ENCODE peak calls at places on chromosomes 11 and 22, in six cellular contexts. One of them, this sample, is unnamed.

GRCh38 chr22:27488456-27489224 is 312.9 kb downstream of the MN1 start:
- DNase-seq in AG04449: no peak
- DNase-seq in breast epithelium: no peak
- DNase-seq in keratinocyte: no peak
- DNase-seq in OCI-LY7: no peak
- DNase-seq in AG09309: no peak
- DNase-seq in this sample: no peak

GRCh38 chr11:1339066-1339675 is 29.7 kb upstream of the TOLLIP start:
- DNase-seq in AG04449: no peak
- DNase-seq in keratinocyte: no peak
- DNase-seq in OCI-LY7: no peak
- DNase-seq in breast epithelium: no peak
- DNase-seq in AG09309: no peak
- DNase-seq in this sample: no peak

GRCh38 chr22:22519591-22519990 is 479 bp downstream of the ZNF280A start:
- DNase-seq in AG04449: no peak
- DNase-seq in AG09309: no peak
- DNase-seq in breast epithelium: no peak
- DNase-seq in OCI-LY7: no peak
- DNase-seq in keratinocyte: no peak
- DNase-seq in this sample: no peak

GRCh38 chr11:118622376-118623290 is 15.2 kb downstream of the PHLDB1 start:
- DNase-seq in AG04449: peak; percentile 40
- DNase-seq in AG09309: no peak
- DNase-seq in OCI-LY7: no peak
- DNase-seq in breast epithelium: peak; percentile 82
- DNase-seq in keratinocyte: peak; percentile 92
- DNase-seq in this sample: peak; percentile 38

GRCh38 chr11:110777765-110778164 is 65.5 kb upstream of the ARHGAP20 start:
- DNase-seq in AG04449: no peak
- DNase-seq in keratinocyte: no peak
- DNase-seq in OCI-LY7: no peak
- DNase-seq in AG09309: no peak
- DNase-seq in breast epithelium: no peak
- DNase-seq in this sample: peak; percentile 27

GRCh38 chr11:102813484-102813883 is 15.5 kb upstream of the MMP1 start:
- DNase-seq in breast epithelium: no peak
- DNase-seq in keratinocyte: no peak
- DNase-seq in AG09309: no peak
- DNase-seq in AG04449: no peak
- DNase-seq in OCI-LY7: no peak
- DNase-seq in this sample: no peak

GRCh38 chr11:34585870-34586654 is 34.8 kb upstream of the EHF start:
- DNase-seq in keratinocyte: no peak
- DNase-seq in OCI-LY7: peak; percentile 33
- DNase-seq in AG04449: no peak
- DNase-seq in breast epithelium: no peak
- DNase-seq in AG09309: peak; percentile 23
- DNase-seq in this sample: peak; percentile 77

GRCh38 chr11:7635137-7635536 is 38.2 kb downstream of the CYB5R2 start:
- DNase-seq in breast epithelium: no peak
- DNase-seq in AG09309: no peak
- DNase-seq in AG04449: no peak
- DNase-seq in keratinocyte: no peak
- DNase-seq in OCI-LY7: no peak
- DNase-seq in this sample: no peak

GRCh38 chr11:29319231-29319630 is 697.6 kb downstream of the KCNA4 start:
- DNase-seq in breast epithelium: no peak
- DNase-seq in OCI-LY7: no peak
- DNase-seq in AG04449: no peak
- DNase-seq in keratinocyte: no peak
- DNase-seq in AG09309: no peak
- DNase-seq in this sample: no peak

GRCh38 chr22:36198936-36199616 is 2.5 kb downstream of the APOL4 start:
- DNase-seq in AG09309: no peak
- DNase-seq in keratinocyte: no peak
- DNase-seq in OCI-LY7: no peak
- DNase-seq in AG04449: no peak
- DNase-seq in breast epithelium: no peak
- DNase-seq in this sample: no peak

GRCh38 chr22:47071812-47072641 is 309.6 kb downstream of the TBC1D22A start:
- DNase-seq in breast epithelium: no peak
- DNase-seq in AG09309: no peak
- DNase-seq in AG04449: no peak
- DNase-seq in OCI-LY7: no peak
- DNase-seq in keratinocyte: no peak
- DNase-seq in this sample: no peak

GRCh38 chr11:33040127-33040861 is 922 bp downstream of the TCP11L1 start:
- DNase-seq in keratinocyte: no peak
- DNase-seq in AG09309: no peak
- DNase-seq in AG04449: no peak
- DNase-seq in breast epithelium: no peak
- DNase-seq in OCI-LY7: peak; percentile 51
- DNase-seq in this sample: no peak

GRCh38 chr11:29755474-29755873 is 261.4 kb downstream of the KCNA4 start:
- DNase-seq in OCI-LY7: no peak
- DNase-seq in AG09309: no peak
- DNase-seq in keratinocyte: no peak
- DNase-seq in breast epithelium: no peak
- DNase-seq in AG04449: no peak
- DNase-seq in this sample: no peak

GRCh38 chr11:86118201-86118600 is 49.3 kb upstream of the PICALM start:
- DNase-seq in AG09309: no peak
- DNase-seq in AG04449: no peak
- DNase-seq in OCI-LY7: no peak
- DNase-seq in breast epithelium: no peak
- DNase-seq in keratinocyte: no peak
- DNase-seq in this sample: no peak

GRCh38 chr22:45235101-45235777 is 5.5 kb downstream of the KIAA0930 start:
- DNase-seq in AG09309: no peak
- DNase-seq in AG04449: no peak
- DNase-seq in keratinocyte: no peak
- DNase-seq in breast epithelium: no peak
- DNase-seq in OCI-LY7: peak; percentile 90
- DNase-seq in this sample: no peak

GRCh38 chr11:32088117-32088941 is 2.5 kb upstream of the RCN1 start:
- DNase-seq in keratinocyte: peak; percentile 33
- DNase-seq in AG04449: peak; percentile 73
- DNase-seq in breast epithelium: no peak
- DNase-seq in AG09309: peak; percentile 55
- DNase-seq in OCI-LY7: no peak
- DNase-seq in this sample: peak; percentile 93

GRCh38 chr22:27416553-27417427 is 384.8 kb downstream of the MN1 start:
- DNase-seq in AG09309: peak; percentile 71
- DNase-seq in keratinocyte: peak; percentile 96
- DNase-seq in AG04449: peak; percentile 84
- DNase-seq in breast epithelium: peak; percentile 59
- DNase-seq in OCI-LY7: no peak
- DNase-seq in this sample: peak; percentile 84

GRCh38 chr11:114036156-114036811 is 23.2 kb upstream of the ZBTB16 start:
- DNase-seq in OCI-LY7: peak; percentile 26
- DNase-seq in breast epithelium: peak; percentile 86
- DNase-seq in AG04449: no peak
- DNase-seq in AG09309: no peak
- DNase-seq in keratinocyte: no peak
- DNase-seq in this sample: peak; percentile 29

GRCh38 chr11:35785287-35786167 is 123.0 kb downstream of the TRIM44 start:
- DNase-seq in OCI-LY7: no peak
- DNase-seq in breast epithelium: no peak
- DNase-seq in AG09309: no peak
- DNase-seq in keratinocyte: no peak
- DNase-seq in AG04449: no peak
- DNase-seq in this sample: no peak

GRCh38 chr11:103870821-103871309 is 165.6 kb upstream of the DDI1 start:
- DNase-seq in AG09309: no peak
- DNase-seq in OCI-LY7: no peak
- DNase-seq in breast epithelium: no peak
- DNase-seq in AG04449: no peak
- DNase-seq in keratinocyte: no peak
- DNase-seq in this sample: no peak

GRCh38 chr11:76768091-76769047 is 14.8 kb upstream of the TSKU start:
- DNase-seq in AG09309: no peak
- DNase-seq in breast epithelium: peak; percentile 62
- DNase-seq in AG04449: no peak
- DNase-seq in OCI-LY7: no peak
- DNase-seq in keratinocyte: no peak
- DNase-seq in this sample: no peak

DNA sequence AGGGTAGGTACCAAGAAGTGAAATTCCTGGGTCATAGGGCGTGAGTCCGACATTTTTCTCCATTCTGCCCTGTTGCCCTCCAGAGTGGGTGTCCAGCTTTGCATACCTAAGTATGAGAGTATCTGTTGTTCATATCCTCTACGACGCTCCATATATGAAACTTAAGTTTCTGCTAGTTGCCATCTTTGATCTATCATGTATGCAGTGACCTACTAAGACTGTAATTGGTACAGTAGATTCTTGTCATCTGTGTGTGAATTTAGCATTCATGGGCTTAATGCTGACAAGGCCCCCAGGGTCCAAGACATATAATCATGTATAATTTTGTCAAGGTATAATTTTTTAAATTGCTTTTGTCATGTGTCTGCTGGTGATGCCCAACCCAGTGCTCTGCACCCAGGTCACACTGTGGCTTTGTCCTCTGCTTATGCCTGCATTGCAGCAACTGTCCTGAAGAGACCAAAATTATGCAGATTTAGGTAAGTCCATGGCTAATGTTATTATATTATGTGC is 12.1 kb downstream of the NEAT1 start:
- DNase-seq in breast epithelium: no peak
- DNase-seq in AG09309: no peak
- DNase-seq in keratinocyte: no peak
- DNase-seq in OCI-LY7: no peak
- DNase-seq in AG04449: no peak
- DNase-seq in this sample: no peak
- H3K4me3 ChIP-seq in breast epithelium: no peak overlapping the region
- H3K4me3 ChIP-seq in AG09309: no peak overlapping the region
- H3K4me3 ChIP-seq in keratinocyte: no peak overlapping the region
- H3K4me3 ChIP-seq in OCI-LY7: peak overlapping the region; percentile 44
- H3K4me3 ChIP-seq in AG04449: peak overlapping the region; percentile 25
- H3K4me3 ChIP-seq in this sample: peak overlapping the region; percentile 17

DNA sequence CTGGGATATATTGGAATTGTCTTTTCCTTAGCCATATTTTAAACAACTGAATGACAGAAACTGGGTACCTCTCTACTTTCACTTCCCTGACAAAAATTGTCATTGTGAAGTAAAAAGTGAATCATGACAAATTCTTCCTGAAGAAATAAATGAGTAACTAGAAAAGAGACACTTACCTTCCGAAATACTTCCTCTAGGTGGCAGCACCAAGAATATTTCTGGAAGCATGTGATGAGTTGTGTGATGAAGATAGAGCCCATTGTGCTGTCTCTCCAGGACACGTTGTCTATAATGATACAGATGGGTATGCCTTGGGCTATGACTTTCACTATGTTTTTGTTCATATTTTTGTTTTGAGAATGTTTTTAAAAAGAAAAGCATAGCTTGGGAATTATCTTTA is 21.5 kb downstream of the CASP4 start:
- DNase-seq in AG04449: no peak
- DNase-seq in AG09309: no peak
- DNase-seq in keratinocyte: peak; percentile 38
- DNase-seq in OCI-LY7: peak; percentile 37
- DNase-seq in breast epithelium: no peak
- DNase-seq in this sample: peak; percentile 12
- TF ChIP-seq CTCF in AG04449: peak; percentile 41
- TF ChIP-seq CTCF in AG09309: peak; percentile 43
- TF ChIP-seq CTCF in keratinocyte: peak; percentile 47
- TF ChIP-seq CTCF in OCI-LY7: peak; percentile 79
- TF ChIP-seq CTCF in breast epithelium: peak; percentile 29
- TF ChIP-seq CTCF in this sample: peak; percentile 33

DNA sequence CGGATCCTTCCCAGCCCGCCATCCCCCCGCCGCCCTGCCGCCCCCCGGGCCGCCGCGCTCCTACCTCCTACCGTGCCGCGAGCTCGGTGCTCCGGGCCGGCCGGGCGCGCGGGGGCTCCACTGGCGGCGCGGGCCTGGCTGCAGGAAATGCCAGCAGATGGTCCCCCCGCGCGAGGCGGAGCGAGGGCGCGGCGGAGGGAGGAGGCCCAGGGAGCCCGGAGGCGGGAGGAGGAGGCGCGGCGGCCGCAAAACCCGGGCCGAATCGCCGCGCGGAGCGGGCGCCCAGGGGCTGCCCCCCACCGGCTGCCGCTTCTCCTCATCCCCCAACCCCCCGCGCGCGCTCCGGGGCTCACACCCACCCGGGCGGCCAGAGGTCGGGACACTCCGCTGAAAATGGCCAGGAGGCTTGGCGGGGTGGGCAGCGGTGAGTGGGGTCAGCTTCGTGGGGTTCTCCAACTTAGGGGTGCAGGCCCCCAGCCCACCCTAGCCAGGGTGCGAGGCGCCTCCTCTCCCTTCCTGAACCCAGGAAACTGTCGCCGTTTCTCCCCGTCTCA is at the start of gene OSBPL5:
- DNase-seq in AG04449: no peak
- DNase-seq in AG09309: no peak
- DNase-seq in OCI-LY7: peak; percentile 12
- DNase-seq in keratinocyte: no peak
- DNase-seq in breast epithelium: peak; percentile 79
- DNase-seq in this sample: no peak
- H3K4me3 ChIP-seq in AG04449: peak within 1 kb of the TSS; percentile 80
- H3K4me3 ChIP-seq in AG09309: peak within 1 kb of the TSS; percentile 86
- H3K4me3 ChIP-seq in OCI-LY7: peak within 1 kb of the TSS; percentile 23
- H3K4me3 ChIP-seq in keratinocyte: peak within 1 kb of the TSS; percentile 65
- H3K4me3 ChIP-seq in breast epithelium: peak within 1 kb of the TSS; percentile 81
- H3K4me3 ChIP-seq in this sample: peak within 1 kb of the TSS; percentile 89

GRCh38 chr22:30424471-30425326 is 869 bp upstream of the MTFP1 start:
- DNase-seq in breast epithelium: no peak
- DNase-seq in AG04449: no peak
- DNase-seq in keratinocyte: no peak
- DNase-seq in AG09309: no peak
- DNase-seq in OCI-LY7: peak; percentile 44
- DNase-seq in this sample: no peak

GRCh38 chr22:30423296-30423958 is 2.1 kb upstream of the MTFP1 start:
- DNase-seq in OCI-LY7: peak; percentile 43
- DNase-seq in AG09309: no peak
- DNase-seq in AG04449: no peak
- DNase-seq in keratinocyte: no peak
- DNase-seq in breast epithelium: peak; percentile 74
- DNase-seq in this sample: no peak

GRCh38 chr22:30425327-30425615 is 297 bp upstream of the MTFP1 start:
- DNase-seq in AG09309: no peak
- DNase-seq in AG04449: no peak
- DNase-seq in OCI-LY7: no peak
- DNase-seq in breast epithelium: no peak
- DNase-seq in keratinocyte: no peak
- DNase-seq in this sample: no peak

GRCh38 chr22:30422481-30423295 is 2.9 kb upstream of the MTFP1 start:
- DNase-seq in OCI-LY7: no peak
- DNase-seq in keratinocyte: peak; percentile 66
- DNase-seq in AG04449: peak; percentile 76
- DNase-seq in AG09309: peak; percentile 81
- DNase-seq in breast epithelium: peak; percentile 68
- DNase-seq in this sample: peak; percentile 82

DNA sequence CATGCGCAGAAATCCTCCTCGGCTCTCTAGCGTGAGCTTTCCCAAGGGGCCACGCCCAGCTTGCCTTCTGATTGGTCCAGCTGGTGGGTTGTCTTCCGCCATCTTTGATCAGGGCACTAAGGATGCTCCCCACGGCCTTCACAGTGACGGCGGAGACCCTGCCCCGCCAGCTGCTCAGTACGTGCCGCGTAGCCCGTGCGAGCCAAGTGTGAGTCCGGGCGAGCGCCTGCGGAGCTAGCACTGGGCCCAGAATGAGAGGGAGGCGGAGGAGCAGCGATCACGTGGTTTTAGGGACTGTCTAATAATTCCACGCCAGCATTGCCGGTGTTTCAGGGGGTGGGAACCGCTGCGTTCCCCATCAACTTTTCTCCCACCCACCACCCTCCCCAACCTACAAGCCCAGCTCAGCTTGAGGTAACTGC is 1.6 kb upstream of the MTFP1 start:
- DNase-seq in AG04449: peak; percentile 98
- DNase-seq in keratinocyte: peak; percentile 94
- DNase-seq in breast epithelium: peak; percentile 99
- DNase-seq in OCI-LY7: peak; percentile 100
- DNase-seq in AG09309: peak; percentile 99
- DNase-seq in this sample: peak; percentile 99
- TF ChIP-seq CTCF in AG04449: no peak
- TF ChIP-seq CTCF in keratinocyte: no peak
- TF ChIP-seq CTCF in breast epithelium: no peak
- TF ChIP-seq CTCF in OCI-LY7: no peak
- TF ChIP-seq CTCF in AG09309: no peak
- TF ChIP-seq CTCF in this sample: no peak